ENCODE peak calls at places on chromosomes 4 and X, in seven cellular contexts. B is BJ, M is IMR-90, N is endothelial cell of umbilical vein, V is fibroblast of the aortic adventitia, Y is mucosa of descending colon, S is GM12864. Z is an unnamed sample.

GRCh38 chr4:78517050-78517652 is 34.4 kb upstream of the ANXA3 start:
- DNase-seq in Y (peak), N (peak), B (no peak), V (peak), M (peak), S (no peak), Z (no peak)

GRCh38 chrX:69066021-69066757 is 99.1 kb downstream of the PJA1 start:
- DNase-seq in V (no peak), Y (no peak), S (no peak), N (no peak), M (no peak), B (no peak), Z (peak)

GRCh38 chr4:80387390-80388283 is 52.1 kb downstream of the CFAP299 start:
- DNase-seq in S (no peak), V (no peak), N (no peak), M (no peak), B (no peak), Y (no peak), Z (no peak)

GRCh38 chr4:158824425-158825274 is 55.8 kb downstream of the FNIP2 start:
- DNase-seq in M (peak), S (no peak), Y (no peak), B (peak), N (peak), V (peak), Z (no peak)

GRCh38 chrX:3184176-3184930 is 143.1 kb downstream of the ARSF start:
- DNase-seq in V (peak), Y (peak), S (no peak), M (peak), N (no peak), B (peak), Z (peak)

GRCh38 chrX:35251229-35251628 is 308.6 kb downstream of the FAM47B start:
- DNase-seq in Y (no peak), N (no peak), S (no peak), B (no peak), M (no peak), V (no peak), Z (no peak)

GRCh38 chr4:156560701-156561100 is 410.9 kb downstream of the PDGFC start:
- DNase-seq in N (no peak), M (peak), S (no peak), B (no peak), Y (no peak), V (no peak), Z (no peak)

GRCh38 chr4:1340181-1340747 is 6.7 kb upstream of the UVSSA start:
- DNase-seq in N (no peak), B (no peak), Y (no peak), S (no peak), V (no peak), M (no peak), Z (no peak)

GRCh38 chrX:137194164-137194563 is 160.4 kb upstream of the GPR101 start:
- DNase-seq in Y (peak), N (peak), M (peak), S (no peak), V (peak), B (no peak), Z (no peak)

GRCh38 chr4:4627111-4627510 is 85.3 kb upstream of the STX18 start:
- DNase-seq in N (no peak), S (no peak), V (no peak), B (no peak), Y (no peak), M (no peak), Z (no peak)

GRCh38 chr4:75344915-75345314 is 169.3 kb downstream of the RCHY1 start:
- DNase-seq in Y (no peak), S (no peak), N (no peak), B (peak), M (peak), V (peak), Z (no peak)

GRCh38 chr4:123785515-123785914 is 388.9 kb downstream of the SPRY1 start:
- DNase-seq in S (no peak), V (peak), B (peak), Y (peak), N (peak), M (peak), Z (no peak)

GRCh38 chr4:53763813-53764597 is 172.7 kb upstream of the LNX1 start:
- DNase-seq in S (no peak), M (peak), V (peak), N (no peak), B (peak), Y (no peak), Z (no peak)

GRCh38 chr4:186798951-186799659 is 75.4 kb upstream of the FAT1 start:
- DNase-seq in S (no peak), N (no peak), Y (no peak), M (no peak), V (peak), B (no peak), Z (no peak)

GRCh38 chr4:150206265-150206664 is 128.0 kb downstream of the DCLK2 start:
- DNase-seq in Y (no peak), N (no peak), S (no peak), B (no peak), V (no peak), M (no peak), Z (no peak)

GRCh38 chr4:76607266-76607799 is 172.3 kb downstream of the SHROOM3 start:
- DNase-seq in Y (no peak), S (peak), M (peak), N (no peak), B (peak), V (no peak), Z (no peak)

GRCh38 chr4:89056953-89057398 is at the start of gene FAM13A:
- DNase-seq in S (no peak), B (peak), M (peak), Y (peak), N (peak), V (peak), Z (peak)

GRCh38 chr4:15339732-15340131 is 88.1 kb upstream of the C1QTNF7 start:
- DNase-seq in B (no peak), N (no peak), V (no peak), M (peak), Y (no peak), S (no peak), Z (no peak)

GRCh38 chrX:23616361-23616760 is 50.9 kb upstream of the PRDX4 start:
- DNase-seq in S (no peak), M (peak), Y (no peak), V (peak), B (no peak), N (peak), Z (no peak)

GRCh38 chrX:117808413-117808812 is 308.2 kb downstream of the KLHL13 start:
- DNase-seq in V (no peak), S (no peak), N (no peak), Y (no peak), M (no peak), B (no peak), Z (no peak)

GRCh38 chr4:150237110-150237852 is 159.0 kb downstream of the DCLK2 start:
- DNase-seq in V (peak), Y (no peak), S (no peak), N (peak), M (peak), B (peak), Z (no peak)

GRCh38 chr4:169115897-169116254 is 105.8 kb upstream of the CBR4 start:
- DNase-seq in V (peak), N (peak), S (no peak), M (peak), B (peak), Y (peak), Z (no peak)

GRCh38 chr4:154490589-154491340 is 834 bp downstream of the DCHS2 start:
- DNase-seq in V (no peak), M (no peak), S (no peak), B (no peak), N (no peak), Y (peak), Z (no peak)

GRCh38 chrX:69165116-69165651 is at the start of gene PJA1:
- DNase-seq in S (no peak), N (peak), Y (peak), V (peak), B (no peak), M (peak), Z (peak)

GRCh38 chrX:136130931-136131843 is 16.1 kb upstream of the FHL1 start:
- DNase-seq in B (peak), S (no peak), M (peak), Y (no peak), V (peak), N (peak), Z (no peak)

GRCh38 chrX:22314211-22314610 is 41.5 kb downstream of the CBLL2 start:
- DNase-seq in V (peak), Y (no peak), S (no peak), M (no peak), B (no peak), N (peak), Z (no peak)

GRCh38 chr4:38930199-38930598 is 62.6 kb downstream of the FAM114A1 start:
- DNase-seq in M (no peak), Y (no peak), V (no peak), N (no peak), B (no peak), S (no peak), Z (no peak)

GRCh38 chrX:41661366-41662095 is 27.2 kb upstream of the GPR34 start:
- DNase-seq in B (no peak), M (peak), S (no peak), V (peak), Y (no peak), N (no peak), Z (no peak)

GRCh38 chr4:13331827-13332226 is 152.3 kb downstream of the RAB28 start:
- DNase-seq in B (no peak), M (no peak), V (no peak), Y (no peak), N (no peak), S (no peak), Z (no peak)

GRCh38 chr4:146916479-146917076 is 29.1 kb downstream of the TTC29 start:
- DNase-seq in V (peak), Y (peak), N (peak), M (peak), B (peak), S (peak), Z (no peak)

GRCh38 chrX:54540289-54540688 is 10.3 kb downstream of the GNL3L start:
- DNase-seq in S (no peak), V (peak), M (peak), N (peak), B (peak), Y (no peak), Z (no peak)

DNA sequence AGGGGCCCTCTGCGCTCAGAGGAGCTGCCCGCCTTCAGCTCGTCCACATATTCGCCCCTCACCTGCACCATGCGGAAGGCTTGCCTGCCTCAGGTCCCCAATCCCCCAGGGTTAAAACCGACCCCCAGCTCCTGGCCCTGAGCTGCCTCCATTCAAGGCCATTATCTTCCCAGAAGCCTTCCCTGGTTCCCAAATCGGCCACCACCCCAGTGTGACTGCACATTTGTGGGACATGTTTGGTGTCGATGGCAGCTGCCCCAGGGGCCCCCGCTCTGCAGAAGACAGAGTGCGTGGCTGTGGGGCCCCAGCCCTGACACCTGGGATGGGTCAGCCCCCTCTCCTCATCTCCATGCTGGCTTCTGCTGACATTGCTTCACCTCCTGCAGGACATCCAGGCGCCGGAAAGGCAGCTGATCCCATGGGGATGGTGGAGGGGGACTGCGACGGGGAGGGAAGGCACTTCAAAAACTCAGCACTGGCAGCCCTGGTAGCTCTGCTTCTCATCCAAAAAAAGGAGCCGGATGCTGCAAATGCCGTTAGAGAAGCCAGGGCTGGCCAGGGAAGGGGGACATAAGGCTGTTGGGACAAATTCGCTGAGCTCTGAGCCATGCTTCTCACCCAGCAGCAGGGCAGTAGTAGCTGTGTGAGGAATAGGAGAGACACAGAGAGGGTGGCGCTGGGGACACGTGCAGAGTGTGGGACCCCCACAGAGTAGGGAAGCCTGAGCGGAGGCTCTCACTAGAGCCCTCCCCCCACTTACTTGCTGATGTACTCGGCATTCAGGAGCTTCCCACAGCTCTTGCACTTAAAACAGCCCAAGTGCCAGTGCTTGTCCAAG is 78.5 kb downstream of the ABLIM2 start:
- DNase-seq in S (no peak), Y (no peak), B (no peak), V (no peak), M (no peak), N (no peak), Z (no peak)
- TF ChIP-seq CTCF in S (no peak), Y (no peak), B (no peak), V (no peak), M (no peak), N (no peak), Z (no peak)

DNA sequence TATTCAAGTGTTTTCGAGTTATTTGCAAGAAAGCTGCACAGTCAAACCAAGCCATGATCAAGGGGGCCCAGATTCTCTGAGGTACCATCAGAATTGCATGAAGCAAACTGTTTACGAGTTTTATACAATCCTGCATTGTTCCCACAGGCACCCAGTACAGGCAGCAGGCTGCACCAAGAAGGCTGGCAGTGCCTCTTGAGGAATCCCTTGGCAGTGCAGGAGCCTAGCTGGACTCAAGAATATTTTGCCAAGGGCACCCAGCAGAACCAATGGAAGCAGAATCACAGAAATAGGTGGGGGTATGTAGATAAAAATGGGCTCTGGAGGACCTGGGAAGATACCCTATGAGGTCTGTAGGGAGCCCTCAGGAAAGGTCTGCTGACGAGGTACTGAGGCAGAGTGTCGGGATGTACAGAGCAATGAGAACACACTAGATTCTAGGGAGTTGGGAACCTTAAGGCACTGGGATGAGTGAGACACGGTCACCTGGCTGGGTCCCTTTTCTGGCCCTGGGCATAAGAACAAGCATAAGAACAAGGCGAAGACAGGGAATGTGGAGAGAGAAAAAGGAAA is 2.5 kb upstream of the PLP1 start:
- DNase-seq in S (no peak), Y (peak), M (peak), N (peak), V (peak), B (no peak), Z (no peak)
- TF ChIP-seq CTCF in S (peak), Y (peak), M (peak), N (peak), V (peak), B (peak), Z (peak)

GRCh38 chrX:39691724-39692123 is 406.0 kb downstream of the BCOR start:
- DNase-seq in B (no peak), S (no peak), Y (no peak), V (no peak), N (no peak), M (no peak), Z (no peak)
- TF ChIP-seq CTCF in B (no peak), S (no peak), Y (no peak), V (no peak), N (no peak), M (no peak), Z (no peak)

GRCh38 chr4:145042601-145043000 is 55.4 kb downstream of the ANAPC10 start:
- DNase-seq in V (no peak), B (no peak), Y (no peak), M (no peak), N (no peak), S (no peak), Z (no peak)
- TF ChIP-seq CTCF in V (no peak), B (no peak), Y (no peak), M (no peak), N (no peak), S (no peak), Z (no peak)

GRCh38 chrX:116657071-116657470 is 194.3 kb upstream of the CT83 start:
- DNase-seq in N (no peak), S (no peak), B (no peak), M (no peak), Y (no peak), V (no peak), Z (no peak)
- TF ChIP-seq CTCF in N (no peak), S (no peak), B (no peak), M (no peak), Y (no peak), V (no peak), Z (no peak)

GRCh38 chrX:126770179-126770578 is 49.4 kb upstream of the PRR32 start:
- DNase-seq in V (no peak), B (no peak), M (no peak), S (no peak), N (peak), Y (no peak), Z (no peak)
- TF ChIP-seq CTCF in V (peak), B (no peak), M (peak), S (no peak), N (no peak), Y (no peak), Z (peak)

GRCh38 chr4:148163011-148163410 is 279.2 kb downstream of the NR3C2 start:
- DNase-seq in N (no peak), V (peak), B (no peak), S (no peak), Y (no peak), M (no peak), Z (no peak)
- TF ChIP-seq CTCF in N (no peak), V (no peak), B (no peak), S (no peak), Y (no peak), M (no peak), Z (no peak)

DNA sequence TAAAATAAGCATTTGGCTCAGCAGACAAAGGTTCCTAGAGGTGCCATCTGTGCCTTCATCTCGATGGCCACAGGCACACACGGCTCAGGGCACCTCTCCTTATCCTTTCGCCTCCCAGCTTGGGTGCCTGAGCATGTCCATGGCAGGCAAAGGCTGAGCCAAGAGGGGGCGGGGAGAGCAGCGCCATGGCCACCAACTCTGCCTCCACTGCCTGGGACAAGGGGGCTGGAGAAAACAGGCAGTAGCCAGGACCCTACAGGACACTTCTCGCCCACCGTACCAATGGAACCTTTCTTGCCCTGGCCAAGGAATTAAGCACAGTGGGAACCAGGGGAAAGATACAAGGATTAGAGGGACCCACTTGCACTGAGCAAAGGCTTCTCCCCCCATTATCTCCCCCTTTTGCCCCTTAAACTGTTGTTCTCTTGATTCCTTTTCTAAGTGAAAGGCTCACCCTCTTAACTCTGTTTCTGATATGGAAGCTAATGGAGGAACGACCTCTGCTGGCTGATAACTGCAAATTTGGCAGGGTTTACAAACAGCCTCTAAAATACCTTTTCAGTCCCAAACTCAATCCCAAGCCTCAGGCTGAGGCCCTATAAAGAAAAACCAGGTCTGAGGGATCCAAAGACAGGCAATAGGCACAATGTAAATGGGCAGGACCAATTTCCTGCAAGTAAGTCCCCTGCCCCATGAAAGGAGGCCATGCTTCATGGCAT is 335.2 kb downstream of the ADAM29 start:
- DNase-seq in Y (no peak), B (no peak), S (no peak), M (no peak), N (no peak), V (no peak), Z (peak)
- TF ChIP-seq CTCF in Y (no peak), B (no peak), S (peak), M (no peak), N (no peak), V (no peak), Z (peak)

GRCh38 chrX:13938766-13939530 is 90.7 kb downstream of the GEMIN8 start:
- DNase-seq in Y (no peak), S (no peak), V (no peak), M (no peak), N (no peak), B (no peak), Z (no peak)

GRCh38 chrX:13936804-13937203 is 92.9 kb downstream of the GEMIN8 start:
- DNase-seq in Y (no peak), V (no peak), S (no peak), N (no peak), M (no peak), B (no peak), Z (no peak)

GRCh38 chrX:13939741-13940597 is 89.7 kb downstream of the GEMIN8 start:
- DNase-seq in Y (no peak), B (no peak), M (no peak), S (no peak), N (no peak), V (no peak), Z (no peak)

GRCh38 chrX:13937370-13938052 is 92.2 kb downstream of the GEMIN8 start:
- DNase-seq in S (no peak), V (peak), M (peak), N (no peak), Y (no peak), B (no peak), Z (no peak)

GRCh38 chrX:13938053-13938765 is 91.5 kb downstream of the GEMIN8 start:
- DNase-seq in Y (peak), M (peak), V (no peak), S (no peak), B (no peak), N (no peak), Z (no peak)
- TF ChIP-seq CTCF in Y (no peak), M (no peak), V (no peak), S (no peak), B (no peak), N (no peak), Z (no peak)